ENCODE peak calls at places on chromosomes 3 and 15, in seven cellular contexts. Z, C, U, P, G, B and O are unnamed samples. For H3K4me1, the result is how much of the 10 kb centered on the place peaks cover.

GRCh38 chr15:70491183-70491621 is 272.2 kb downstream of the UACA start:
- DNase-seq in Z (peak), C (no peak), G (no peak), P (no peak), B (peak), U (no peak), O (no peak)

GRCh38 chr3:158570999-158571702 is at the start of gene MLF1:
- DNase-seq in Z (peak), P (peak), G (peak), C (peak), B (peak), U (peak), O (peak)

GRCh38 chr3:159937561-159937960 is 51.1 kb upstream of the IL12A start:
- DNase-seq in B (no peak), Z (no peak), P (no peak), U (no peak), G (no peak), C (no peak), O (no peak)

GRCh38 chr15:40256642-40257235 is 17.9 kb downstream of the PAK6 start:
- DNase-seq in U (no peak), G (no peak), C (no peak), Z (no peak), P (no peak), B (no peak), O (peak)

GRCh38 chr3:8723612-8724011 is 10.0 kb upstream of the CAV3 start:
- DNase-seq in C (no peak), P (no peak), U (no peak), G (no peak), Z (no peak), B (no peak), O (no peak)

GRCh38 chr3:70861234-70861633 is 548.8 kb upstream of the MDFIC2 start:
- DNase-seq in G (no peak), B (no peak), P (no peak), U (no peak), Z (no peak), C (no peak), O (no peak)

GRCh38 chr3:114226313-114226712 is 11.1 kb downstream of the ZNF80 start:
- DNase-seq in P (no peak), Z (no peak), U (no peak), B (no peak), G (no peak), C (no peak), O (no peak)

GRCh38 chr3:190586631-190587000 is 72.7 kb downstream of the IL1RAP start:
- DNase-seq in C (no peak), U (no peak), B (no peak), P (no peak), G (no peak), Z (no peak), O (no peak)

GRCh38 chr15:80801891-80802680 is 22.9 kb downstream of the CEMIP start:
- DNase-seq in B (no peak), Z (no peak), G (peak), P (peak), U (no peak), C (no peak), O (no peak)

GRCh38 chr3:194936091-194936490 is 250.4 kb downstream of the FAM43A start:
- DNase-seq in P (no peak), G (no peak), Z (no peak), C (no peak), U (no peak), B (no peak), O (no peak)

GRCh38 chr3:140363801-140364200 is 314.1 kb upstream of the TRIM42 start:
- DNase-seq in U (no peak), B (no peak), C (no peak), G (no peak), P (no peak), Z (no peak), O (no peak)

GRCh38 chr15:34708422-34708821 is 46.4 kb downstream of the GJD2 start:
- DNase-seq in P (no peak), U (peak), C (no peak), G (no peak), B (no peak), Z (no peak), O (no peak)

GRCh38 chr3:129278970-129279906 is 568 bp downstream of the HMCES start:
- DNase-seq in G (peak), P (peak), B (peak), C (no peak), Z (peak), U (peak), O (peak)

GRCh38 chr15:100667405-100668320 is 65.3 kb downstream of the ASB7 start:
- DNase-seq in C (no peak), G (peak), B (peak), Z (no peak), P (peak), U (no peak), O (no peak)

GRCh38 chr3:127688416-127689265 is 15.9 kb downstream of the ABTB1 start:
- DNase-seq in U (no peak), G (peak), Z (peak), B (peak), P (no peak), C (no peak), O (no peak)

GRCh38 chr3:119543147-119543546 is 16.3 kb downstream of the CD80 start:
- DNase-seq in C (no peak), B (no peak), G (no peak), P (no peak), U (no peak), Z (no peak), O (no peak)

GRCh38 chr15:88800026-88800425 is 3.2 kb upstream of the ACAN start:
- DNase-seq in U (no peak), Z (no peak), G (no peak), P (no peak), B (no peak), C (no peak), O (no peak)

GRCh38 chr15:80587816-80588456 is 107.2 kb upstream of the ABHD17C start:
- DNase-seq in C (no peak), G (no peak), U (no peak), Z (no peak), B (no peak), P (no peak), O (no peak)

GRCh38 chr15:57496946-57497944 is 94.5 kb upstream of the MYZAP start:
- DNase-seq in P (peak), C (no peak), U (peak), Z (no peak), G (peak), B (no peak), O (no peak)

GRCh38 chr3:66441124-66441523 is 59.7 kb downstream of the LRIG1 start:
- DNase-seq in P (no peak), U (no peak), G (no peak), B (no peak), C (no peak), Z (no peak), O (no peak)

GRCh38 chr3:38706961-38707360 is 57.5 kb upstream of the SCN5A start:
- DNase-seq in Z (no peak), B (no peak), G (no peak), C (no peak), U (no peak), P (no peak), O (no peak)

GRCh38 chr3:42772670-42773408 is at the start of gene CCDC13:
- DNase-seq in U (no peak), G (peak), Z (peak), P (peak), B (peak), C (peak), O (peak)

GRCh38 chr3:48504051-48504946 is at the start of gene SHISA5:
- DNase-seq in C (no peak), Z (peak), U (no peak), G (peak), B (peak), P (peak), O (peak)

GRCh38 chr3:194598771-194599557 is 34.3 kb downstream of the TMEM44 start:
- DNase-seq in G (no peak), B (no peak), Z (no peak), U (no peak), C (no peak), P (peak), O (no peak)

GRCh38 chr3:160676547-160677303 is at the start of gene ARL14:
- DNase-seq in Z (no peak), B (no peak), P (no peak), C (no peak), G (peak), U (peak), O (no peak)

GRCh38 chr3:114686624-114687023 is 392.8 kb downstream of the TIGIT start:
- DNase-seq in G (no peak), B (no peak), P (no peak), C (no peak), U (no peak), Z (no peak), O (no peak)

GRCh38 chr3:98587654-98588532 is 5.5 kb downstream of the CPOX start:
- DNase-seq in B (no peak), U (no peak), C (no peak), Z (no peak), P (no peak), G (no peak), O (no peak)

GRCh38 chr3:194486540-194487288 is at the start of gene ATP13A3:
- DNase-seq in G (peak), U (peak), C (no peak), Z (peak), B (peak), P (peak), O (peak)

DNA sequence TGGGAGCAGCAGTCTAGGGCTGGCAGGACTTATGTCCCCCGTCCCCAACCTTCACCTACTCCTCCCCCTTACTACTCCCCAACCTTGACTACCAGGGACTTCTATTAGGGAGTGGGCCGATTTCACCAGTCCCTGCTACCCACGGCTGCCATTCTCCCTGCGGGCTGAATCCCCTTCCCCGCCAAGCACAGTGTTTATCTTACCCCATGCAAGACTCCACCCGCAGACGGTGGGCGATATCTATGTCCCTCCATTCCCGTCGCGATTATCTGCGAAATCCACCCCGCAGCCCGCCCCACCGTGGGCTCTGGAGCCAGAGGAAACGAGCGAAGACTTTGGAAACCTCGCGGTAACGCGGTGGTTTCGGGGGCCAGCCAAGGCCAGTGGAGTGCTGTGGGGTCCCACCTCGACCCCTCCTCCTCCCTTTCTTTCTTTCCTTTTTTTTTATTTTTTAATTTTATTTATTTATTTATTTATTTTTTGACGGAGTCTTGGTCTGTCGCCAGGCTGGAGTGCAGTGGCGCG is 4.7 kb downstream of the ISLR2 start:
- DNase-seq in P (peak), B (no peak), U (no peak), G (no peak), C (no peak), Z (no peak), O (no peak)
- H3K4me3 ChIP-seq in P (no peak), B (peak), U (no peak), G (no peak), C (no peak), Z (no peak), O (no peak)

DNA sequence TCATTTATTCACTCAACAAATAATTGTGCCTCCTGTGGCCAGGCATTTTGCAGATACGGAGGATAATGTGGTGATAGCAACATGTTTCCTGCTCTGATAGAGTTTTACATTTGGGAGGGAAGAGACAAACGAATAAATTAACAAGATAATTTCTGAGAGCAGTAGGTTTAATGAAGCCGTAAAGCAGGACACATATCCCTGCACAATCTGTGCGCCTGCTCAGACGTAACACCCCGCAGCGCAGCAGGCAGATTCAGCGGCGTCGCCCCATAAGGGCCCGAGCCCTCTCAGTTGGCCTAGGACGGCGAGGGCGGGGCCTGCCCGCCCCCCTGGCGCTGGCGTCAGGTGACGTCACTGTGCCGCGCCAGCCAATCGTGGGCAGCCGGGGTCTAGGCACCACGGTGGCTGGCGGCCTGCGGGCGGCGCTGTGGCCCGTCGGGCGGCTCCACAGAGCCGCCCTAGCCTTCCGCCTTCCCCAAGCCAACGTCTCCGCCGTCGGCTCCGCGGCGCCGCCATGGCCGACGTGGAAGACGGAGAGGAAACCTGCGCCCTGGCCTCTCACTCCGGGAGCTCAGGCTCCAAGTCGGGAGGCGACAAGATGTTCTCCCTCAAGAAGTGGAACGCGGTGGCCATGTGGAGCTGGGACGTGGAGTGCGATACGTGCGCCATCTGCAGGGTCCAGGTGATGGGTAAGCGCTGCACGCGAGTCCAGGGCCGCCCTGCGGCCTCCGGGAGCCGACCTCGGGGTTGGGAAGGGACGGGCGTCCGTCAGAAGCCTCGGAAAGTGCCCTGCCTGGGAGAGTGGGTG is at the start of gene RNF7:
- DNase-seq in B (peak), G (peak), Z (peak), C (peak), U (peak), P (peak), O (peak)
- TF ChIP-seq POLR2A in B (no peak), G (no peak), Z (peak), C (peak), U (peak), P (no peak), O (peak)

GRCh38 chr3:14425574-14426304 is 23.3 kb downstream of the SLC6A6 start:
- DNase-seq in B (no peak), P (no peak), U (no peak), Z (peak), G (peak), C (no peak), O (no peak)
- H3K4me1 ChIP-seq in B (half or more), P (half or more), U (under half), Z (half or more), G (under half), C (half or more), O (half or more)

DNA sequence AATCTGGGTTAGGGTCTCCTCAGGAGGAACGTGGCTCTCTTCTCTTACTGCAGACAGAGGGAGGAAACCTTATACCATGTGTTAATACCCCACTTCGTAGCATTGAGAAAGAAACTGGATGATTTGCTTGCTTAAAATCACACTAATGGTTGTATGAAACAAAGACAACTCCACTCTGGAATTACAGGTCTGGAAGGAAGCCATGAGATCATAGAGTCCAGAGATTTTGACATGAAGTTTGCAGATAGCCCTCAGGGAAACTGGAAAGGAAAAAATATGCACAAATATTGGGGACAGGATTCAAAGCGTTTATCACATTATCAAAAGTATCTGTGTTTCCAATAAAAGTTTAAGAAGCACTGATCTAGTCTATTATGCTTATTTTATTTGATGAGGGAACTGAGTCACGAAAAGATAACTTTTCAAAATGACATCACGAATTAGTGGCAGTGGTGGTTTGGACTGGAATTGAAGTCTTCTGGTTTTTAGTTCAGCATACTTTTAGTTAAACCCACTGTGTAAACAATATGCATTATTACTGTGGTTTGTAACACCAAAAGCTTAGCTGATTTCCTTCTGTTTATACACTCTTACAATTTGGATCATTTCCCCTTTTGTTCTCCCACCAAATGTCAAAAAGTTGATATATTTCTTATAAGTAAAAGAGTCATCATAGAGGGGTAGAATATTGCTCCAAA is 16.8 kb downstream of the FGF7 start:
- DNase-seq in C (no peak), U (no peak), P (no peak), Z (no peak), G (no peak), B (no peak), O (no peak)
- H3K4me3 ChIP-seq in C (no peak), U (no peak), P (no peak), Z (no peak), G (no peak), B (no peak), O (no peak)